ENCODE peak calls at places on chromosomes 7 and 10, in four cellular contexts. One of them, this sample, is unnamed.

GRCh38 chr7:90692947-90693346 is 96.8 kb downstream of the CDK14 start:
- DNase-seq in stomach: no peak
- DNase-seq in tibial nerve: no peak
- DNase-seq in adrenal gland: no peak
- DNase-seq in this sample: no peak

GRCh38 chr10:128125944-128126764 is at the start of gene MKI67:
- DNase-seq in stomach: peak
- DNase-seq in tibial nerve: peak
- DNase-seq in adrenal gland: peak
- DNase-seq in this sample: peak

GRCh38 chr10:125263551-125263950 is 103.2 kb upstream of the CTBP2 start:
- DNase-seq in stomach: no peak
- DNase-seq in tibial nerve: no peak
- DNase-seq in adrenal gland: no peak
- DNase-seq in this sample: no peak

GRCh38 chr10:17687117-17687831 is 43.3 kb downstream of the STAM start:
- DNase-seq in stomach: no peak
- DNase-seq in tibial nerve: no peak
- DNase-seq in adrenal gland: no peak
- DNase-seq in this sample: no peak

GRCh38 chr7:129494041-129494440 is 8.3 kb upstream of the SMKR1 start:
- DNase-seq in stomach: no peak
- DNase-seq in tibial nerve: no peak
- DNase-seq in adrenal gland: no peak
- DNase-seq in this sample: no peak

GRCh38 chr10:89085153-89085552 is 94.6 kb downstream of the FAS start:
- DNase-seq in stomach: no peak
- DNase-seq in tibial nerve: no peak
- DNase-seq in adrenal gland: no peak
- DNase-seq in this sample: no peak

GRCh38 chr10:93206652-93207051 is 133.0 kb downstream of the CYP26A1 start:
- DNase-seq in stomach: no peak
- DNase-seq in tibial nerve: no peak
- DNase-seq in adrenal gland: no peak
- DNase-seq in this sample: peak

GRCh38 chr10:119203006-119203405 is 4.4 kb upstream of the GRK5 start:
- DNase-seq in stomach: no peak
- DNase-seq in tibial nerve: no peak
- DNase-seq in adrenal gland: no peak
- DNase-seq in this sample: no peak

GRCh38 chr10:48605264-48605615 is 367 bp upstream of the ARHGAP22 start:
- DNase-seq in stomach: no peak
- DNase-seq in tibial nerve: no peak
- DNase-seq in adrenal gland: no peak
- DNase-seq in this sample: no peak

GRCh38 chr7:33128990-33129805 is at the start of gene BBS9:
- DNase-seq in stomach: peak
- DNase-seq in tibial nerve: peak
- DNase-seq in adrenal gland: peak
- DNase-seq in this sample: peak
- TF ChIP-seq POLR2A in stomach: no peak
- TF ChIP-seq POLR2A in tibial nerve: peak
- TF ChIP-seq POLR2A in adrenal gland: peak
- TF ChIP-seq POLR2A in this sample: no peak

DNA sequence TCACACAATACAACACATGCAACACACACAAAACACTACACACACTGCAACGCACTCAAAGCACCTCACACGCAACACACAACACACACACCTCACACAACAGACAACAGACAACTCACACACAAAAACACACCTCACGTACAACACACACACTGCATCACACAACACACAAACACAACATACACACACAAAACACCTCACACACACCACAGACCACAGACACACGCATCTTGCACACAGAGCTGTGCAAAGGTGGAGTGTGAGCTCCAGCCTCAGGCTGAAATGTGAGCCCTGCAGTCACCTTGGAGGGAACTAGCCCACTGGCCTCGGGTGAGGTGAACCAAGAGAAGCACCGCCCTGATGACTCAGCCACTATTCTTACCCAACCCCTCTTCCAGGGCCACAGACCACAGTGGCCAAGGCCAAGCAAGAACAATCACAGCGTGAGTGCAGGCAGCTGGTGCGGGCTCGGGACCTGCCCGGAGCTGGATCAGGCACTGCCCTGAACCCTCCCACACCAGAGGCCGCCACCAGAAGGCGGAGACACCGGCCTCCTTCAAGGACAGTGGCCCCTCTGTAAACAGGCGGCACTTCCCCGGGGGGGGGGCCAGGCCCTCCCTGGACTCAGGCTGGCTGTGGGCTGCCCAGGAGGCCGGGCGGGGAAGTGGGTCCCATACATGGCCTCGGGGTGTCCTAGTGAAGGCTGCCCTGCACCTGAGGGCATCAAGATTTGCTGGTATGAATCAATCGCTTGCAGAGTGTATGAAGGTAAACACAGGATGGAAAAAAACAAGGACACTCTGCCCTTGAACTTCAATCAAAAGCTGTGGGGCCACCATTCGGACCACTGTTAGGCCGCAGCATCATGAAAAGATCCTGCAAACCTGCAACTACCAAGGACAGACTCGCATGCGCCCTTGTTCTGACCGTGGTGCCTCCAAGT is 106.7 kb downstream of the TNS3 start:
- DNase-seq in stomach: peak
- DNase-seq in tibial nerve: peak
- DNase-seq in adrenal gland: peak
- DNase-seq in this sample: peak
- TF ChIP-seq POLR2A in stomach: no peak
- TF ChIP-seq POLR2A in tibial nerve: no peak
- TF ChIP-seq POLR2A in adrenal gland: peak
- TF ChIP-seq POLR2A in this sample: no peak

GRCh38 chr10:102503264-102504178 is at the start of gene SUFU:
- DNase-seq in stomach: peak
- DNase-seq in tibial nerve: peak
- DNase-seq in adrenal gland: peak
- DNase-seq in this sample: peak

GRCh38 chr10:102502029-102502336 is 529 bp downstream of the ACTR1A start:
- DNase-seq in stomach: peak
- DNase-seq in tibial nerve: peak
- DNase-seq in adrenal gland: peak
- DNase-seq in this sample: peak

GRCh38 chr10:102501201-102502028 is 1.1 kb downstream of the ACTR1A start:
- DNase-seq in stomach: no peak
- DNase-seq in tibial nerve: no peak
- DNase-seq in adrenal gland: no peak
- DNase-seq in this sample: no peak

GRCh38 chr10:102504179-102504975 is 605 bp downstream of the SUFU start:
- DNase-seq in stomach: peak
- DNase-seq in tibial nerve: peak
- DNase-seq in adrenal gland: peak
- DNase-seq in this sample: peak

GRCh38 chr10:102502337-102503151 is at the start of gene ACTR1A:
- DNase-seq in stomach: peak
- DNase-seq in tibial nerve: peak
- DNase-seq in adrenal gland: peak
- DNase-seq in this sample: peak
- TF ChIP-seq POLR2A in stomach: peak
- TF ChIP-seq POLR2A in tibial nerve: peak
- TF ChIP-seq POLR2A in adrenal gland: peak
- TF ChIP-seq POLR2A in this sample: no peak

GRCh38 chr10:99785646-99786045 is 3.2 kb downstream of the ABCC2 start:
- DNase-seq in stomach: no peak
- DNase-seq in tibial nerve: no peak
- DNase-seq in adrenal gland: no peak
- DNase-seq in this sample: no peak

GRCh38 chr10:99782447-99783286 is at the start of gene ABCC2:
- DNase-seq in stomach: no peak
- DNase-seq in tibial nerve: no peak
- DNase-seq in adrenal gland: no peak
- DNase-seq in this sample: no peak

GRCh38 chr10:99784025-99784730 is 1.7 kb downstream of the ABCC2 start:
- DNase-seq in stomach: no peak
- DNase-seq in tibial nerve: no peak
- DNase-seq in adrenal gland: peak
- DNase-seq in this sample: no peak

GRCh38 chr10:99787303-99787702 is 4.9 kb downstream of the ABCC2 start:
- DNase-seq in stomach: no peak
- DNase-seq in tibial nerve: no peak
- DNase-seq in adrenal gland: no peak
- DNase-seq in this sample: no peak

DNA sequence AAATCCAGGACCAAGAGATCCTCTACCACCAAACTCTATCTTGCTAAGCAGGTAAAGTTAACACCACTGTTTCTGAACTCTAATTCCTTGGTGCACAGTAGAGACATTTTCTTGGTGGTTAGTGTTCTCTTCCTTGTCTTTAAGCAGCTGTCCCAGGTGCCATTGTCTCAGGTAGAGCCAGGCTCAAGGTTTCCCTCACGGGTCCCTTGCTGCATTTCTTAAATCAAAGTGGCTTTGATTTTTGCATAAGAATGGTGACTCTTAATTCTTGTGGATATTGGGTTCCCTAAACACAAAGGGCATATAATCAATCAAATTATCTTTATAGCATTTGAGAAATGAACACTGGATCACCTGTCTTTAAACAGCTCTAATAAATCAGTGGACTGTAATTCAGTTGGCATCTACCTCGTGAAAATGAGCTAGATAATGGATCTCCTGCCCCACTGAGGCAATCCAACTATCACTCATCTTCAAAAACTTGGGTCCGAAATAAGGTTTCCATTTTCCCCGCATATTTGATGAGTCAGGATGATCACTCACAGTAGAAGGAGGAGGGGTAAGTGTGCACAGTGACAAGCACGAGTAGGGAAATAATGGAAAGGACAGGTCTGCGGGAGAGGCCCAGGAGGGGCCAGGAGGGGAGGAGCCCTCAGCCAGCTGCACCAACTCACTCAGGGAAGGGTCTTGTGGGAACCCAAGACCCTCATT is 2.4 kb downstream of the ABCC2 start:
- DNase-seq in stomach: no peak
- DNase-seq in tibial nerve: no peak
- DNase-seq in adrenal gland: no peak
- DNase-seq in this sample: no peak
- TF ChIP-seq POLR2A in stomach: no peak
- TF ChIP-seq POLR2A in tibial nerve: no peak
- TF ChIP-seq POLR2A in adrenal gland: no peak
- TF ChIP-seq POLR2A in this sample: no peak

GRCh38 chr7:32494946-32495297 is 367 bp upstream of the AVL9 start:
- DNase-seq in stomach: no peak
- DNase-seq in tibial nerve: peak
- DNase-seq in adrenal gland: no peak
- DNase-seq in this sample: no peak
- TF ChIP-seq POLR2A in stomach: no peak
- TF ChIP-seq POLR2A in tibial nerve: no peak
- TF ChIP-seq POLR2A in adrenal gland: peak
- TF ChIP-seq POLR2A in this sample: no peak

GRCh38 chr7:77199008-77199966 is at the start of gene FGL2:
- DNase-seq in stomach: peak
- DNase-seq in tibial nerve: peak
- DNase-seq in adrenal gland: peak
- DNase-seq in this sample: peak
- TF ChIP-seq POLR2A in stomach: no peak
- TF ChIP-seq POLR2A in tibial nerve: peak
- TF ChIP-seq POLR2A in adrenal gland: peak
- TF ChIP-seq POLR2A in this sample: no peak

This sample was measured in lower leg skin.